ENCODE peak calls at places on chromosomes 13 and 19, in five cellular contexts. One of them, this sample, is unnamed.

GRCh38 chr13:110412132-110412912 is 105.2 kb downstream of the COL4A2 start:
- DNase-seq in omental fat pad: peak
- DNase-seq in H7: peak
- DNase-seq in GM12892: peak
- DNase-seq in colonic mucosa: peak
- DNase-seq in this sample: peak

GRCh38 chr13:113211774-113212173 is 2.4 kb downstream of the CUL4A start:
- DNase-seq in H7: peak
- DNase-seq in omental fat pad: no peak
- DNase-seq in GM12892: no peak
- DNase-seq in colonic mucosa: no peak
- DNase-seq in this sample: no peak

GRCh38 chr13:64591981-64592380 is 2638.2 kb downstream of the PCDH9 start:
- DNase-seq in H7: no peak
- DNase-seq in omental fat pad: no peak
- DNase-seq in GM12892: no peak
- DNase-seq in colonic mucosa: no peak
- DNase-seq in this sample: no peak

GRCh38 chr19:3665681-3666544 is 34.4 kb downstream of the PIP5K1C start:
- DNase-seq in colonic mucosa: peak
- DNase-seq in H7: peak
- DNase-seq in GM12892: peak
- DNase-seq in omental fat pad: peak
- DNase-seq in this sample: peak

GRCh38 chr19:33665776-33666175 is 44.0 kb downstream of the CHST8 start:
- DNase-seq in H7: no peak
- DNase-seq in colonic mucosa: no peak
- DNase-seq in omental fat pad: no peak
- DNase-seq in GM12892: no peak
- DNase-seq in this sample: no peak

GRCh38 chr19:10112895-10113591 is 1.6 kb downstream of the P2RY11 start:
- DNase-seq in H7: peak
- DNase-seq in colonic mucosa: peak
- DNase-seq in omental fat pad: no peak
- DNase-seq in GM12892: peak
- DNase-seq in this sample: no peak

GRCh38 chr13:98484289-98485219 is 92.4 kb downstream of the STK24 start:
- DNase-seq in colonic mucosa: peak
- DNase-seq in H7: peak
- DNase-seq in GM12892: no peak
- DNase-seq in omental fat pad: peak
- DNase-seq in this sample: peak

GRCh38 chr13:29969286-29969685 is 118.9 kb upstream of the UBL3 start:
- DNase-seq in omental fat pad: no peak
- DNase-seq in H7: no peak
- DNase-seq in colonic mucosa: no peak
- DNase-seq in GM12892: no peak
- DNase-seq in this sample: no peak

GRCh38 chr19:28694812-28695211 is 518.1 kb downstream of the UQCRFS1 start:
- DNase-seq in H7: no peak
- DNase-seq in GM12892: no peak
- DNase-seq in colonic mucosa: no peak
- DNase-seq in omental fat pad: no peak
- DNase-seq in this sample: no peak

GRCh38 chr13:90246946-90247345 is 1100.5 kb upstream of the MIR17HG start:
- DNase-seq in colonic mucosa: no peak
- DNase-seq in omental fat pad: no peak
- DNase-seq in GM12892: no peak
- DNase-seq in H7: no peak
- DNase-seq in this sample: no peak

GRCh38 chr19:41261474-41262190 is 2.5 kb upstream of the HNRNPUL1 start:
- DNase-seq in GM12892: no peak
- DNase-seq in H7: no peak
- DNase-seq in colonic mucosa: peak
- DNase-seq in omental fat pad: no peak
- DNase-seq in this sample: no peak

GRCh38 chr19:850221-850978 is 1.7 kb upstream of the ELANE start:
- DNase-seq in H7: peak
- DNase-seq in GM12892: no peak
- DNase-seq in omental fat pad: peak
- DNase-seq in colonic mucosa: peak
- DNase-seq in this sample: peak

GRCh38 chr13:73945871-73946270 is 188.3 kb downstream of the KLF12 start:
- DNase-seq in colonic mucosa: no peak
- DNase-seq in omental fat pad: no peak
- DNase-seq in GM12892: no peak
- DNase-seq in H7: peak
- DNase-seq in this sample: no peak

GRCh38 chr13:71979616-71980015 is 112.6 kb upstream of the DACH1 start:
- DNase-seq in omental fat pad: no peak
- DNase-seq in colonic mucosa: no peak
- DNase-seq in H7: peak
- DNase-seq in GM12892: no peak
- DNase-seq in this sample: no peak